ENCODE peak calls at places on chromosome 5, in eight cellular contexts. One of them, this sample, is unnamed.

GRCh38 chr5:16812448-16812847 is 123.6 kb downstream of the MYO10 start:
- DNase-seq in stimulated activated CD4-positive, alpha-beta T cell treated with anti-CD3 and anti-CD28 coated beads, Interleukin-4, amount 100 ng/mL, for 4 hours: no peak
- DNase-seq in sciatic nerve: no peak
- DNase-seq in SJSA1: no peak
- DNase-seq in ACHN: no peak
- DNase-seq in kidney tubule cell: no peak
- DNase-seq in astrocyte of the spinal cord: peak
- DNase-seq in progenitor cell of endocrine pancreas: no peak
- DNase-seq in this sample: no peak

GRCh38 chr5:5242056-5242455 is 101.9 kb downstream of the ADAMTS16 start:
- DNase-seq in ACHN: no peak
- DNase-seq in kidney tubule cell: no peak
- DNase-seq in stimulated activated CD4-positive, alpha-beta T cell treated with anti-CD3 and anti-CD28 coated beads, Interleukin-4, amount 100 ng/mL, for 4 hours: no peak
- DNase-seq in SJSA1: no peak
- DNase-seq in sciatic nerve: no peak
- DNase-seq in progenitor cell of endocrine pancreas: no peak
- DNase-seq in astrocyte of the spinal cord: no peak
- DNase-seq in this sample: no peak

GRCh38 chr5:69517763-69518212 is 25.2 kb downstream of the OCLN start:
- DNase-seq in sciatic nerve: no peak
- DNase-seq in ACHN: no peak
- DNase-seq in SJSA1: peak
- DNase-seq in astrocyte of the spinal cord: peak
- DNase-seq in stimulated activated CD4-positive, alpha-beta T cell treated with anti-CD3 and anti-CD28 coated beads, Interleukin-4, amount 100 ng/mL, for 4 hours: no peak
- DNase-seq in progenitor cell of endocrine pancreas: no peak
- DNase-seq in kidney tubule cell: peak
- DNase-seq in this sample: no peak

GRCh38 chr5:150409638-150410523 is 2.8 kb downstream of the CD74 start:
- DNase-seq in sciatic nerve: peak
- DNase-seq in progenitor cell of endocrine pancreas: peak
- DNase-seq in kidney tubule cell: peak
- DNase-seq in astrocyte of the spinal cord: peak
- DNase-seq in SJSA1: peak
- DNase-seq in stimulated activated CD4-positive, alpha-beta T cell treated with anti-CD3 and anti-CD28 coated beads, Interleukin-4, amount 100 ng/mL, for 4 hours: peak
- DNase-seq in ACHN: peak
- DNase-seq in this sample: peak

GRCh38 chr5:152688561-152689274 is 283.6 kb upstream of the NMUR2 start:
- DNase-seq in astrocyte of the spinal cord: peak
- DNase-seq in SJSA1: peak
- DNase-seq in stimulated activated CD4-positive, alpha-beta T cell treated with anti-CD3 and anti-CD28 coated beads, Interleukin-4, amount 100 ng/mL, for 4 hours: no peak
- DNase-seq in ACHN: peak
- DNase-seq in progenitor cell of endocrine pancreas: no peak
- DNase-seq in sciatic nerve: no peak
- DNase-seq in kidney tubule cell: peak
- DNase-seq in this sample: peak

GRCh38 chr5:136057401-136057951 is 28.7 kb downstream of the TGFBI start:
- DNase-seq in progenitor cell of endocrine pancreas: no peak
- DNase-seq in SJSA1: peak
- DNase-seq in stimulated activated CD4-positive, alpha-beta T cell treated with anti-CD3 and anti-CD28 coated beads, Interleukin-4, amount 100 ng/mL, for 4 hours: no peak
- DNase-seq in kidney tubule cell: peak
- DNase-seq in sciatic nerve: no peak
- DNase-seq in ACHN: no peak
- DNase-seq in astrocyte of the spinal cord: peak
- DNase-seq in this sample: peak

GRCh38 chr5:94184870-94185269 is 433.5 kb downstream of the KIAA0825 start:
- DNase-seq in ACHN: no peak
- DNase-seq in stimulated activated CD4-positive, alpha-beta T cell treated with anti-CD3 and anti-CD28 coated beads, Interleukin-4, amount 100 ng/mL, for 4 hours: no peak
- DNase-seq in astrocyte of the spinal cord: no peak
- DNase-seq in kidney tubule cell: no peak
- DNase-seq in progenitor cell of endocrine pancreas: no peak
- DNase-seq in SJSA1: no peak
- DNase-seq in sciatic nerve: no peak
- DNase-seq in this sample: no peak

GRCh38 chr5:4630031-4630430 is 510.1 kb upstream of the ADAMTS16 start:
- DNase-seq in kidney tubule cell: peak
- DNase-seq in stimulated activated CD4-positive, alpha-beta T cell treated with anti-CD3 and anti-CD28 coated beads, Interleukin-4, amount 100 ng/mL, for 4 hours: no peak
- DNase-seq in SJSA1: no peak
- DNase-seq in astrocyte of the spinal cord: no peak
- DNase-seq in ACHN: no peak
- DNase-seq in sciatic nerve: no peak
- DNase-seq in progenitor cell of endocrine pancreas: no peak
- DNase-seq in this sample: no peak

GRCh38 chr5:150448353-150448752 is 1.2 kb downstream of the RPS14 start:
- DNase-seq in kidney tubule cell: no peak
- DNase-seq in SJSA1: no peak
- DNase-seq in sciatic nerve: no peak
- DNase-seq in astrocyte of the spinal cord: no peak
- DNase-seq in stimulated activated CD4-positive, alpha-beta T cell treated with anti-CD3 and anti-CD28 coated beads, Interleukin-4, amount 100 ng/mL, for 4 hours: no peak
- DNase-seq in ACHN: no peak
- DNase-seq in progenitor cell of endocrine pancreas: no peak
- DNase-seq in this sample: no peak

GRCh38 chr5:11912-12311 is 80.1 kb upstream of the PLEKHG4B start:
- DNase-seq in SJSA1: no peak
- DNase-seq in progenitor cell of endocrine pancreas: no peak
- DNase-seq in stimulated activated CD4-positive, alpha-beta T cell treated with anti-CD3 and anti-CD28 coated beads, Interleukin-4, amount 100 ng/mL, for 4 hours: no peak
- DNase-seq in astrocyte of the spinal cord: peak
- DNase-seq in kidney tubule cell: no peak
- DNase-seq in sciatic nerve: no peak
- DNase-seq in ACHN: peak
- DNase-seq in this sample: no peak

GRCh38 chr5:74035521-74035937 is 409.5 kb downstream of the ARHGEF28 start:
- DNase-seq in stimulated activated CD4-positive, alpha-beta T cell treated with anti-CD3 and anti-CD28 coated beads, Interleukin-4, amount 100 ng/mL, for 4 hours: no peak
- DNase-seq in astrocyte of the spinal cord: peak
- DNase-seq in progenitor cell of endocrine pancreas: no peak
- DNase-seq in SJSA1: peak
- DNase-seq in sciatic nerve: no peak
- DNase-seq in ACHN: peak
- DNase-seq in kidney tubule cell: peak
- DNase-seq in this sample: peak

GRCh38 chr5:58024151-58024550 is 435.7 kb downstream of the PLK2 start:
- DNase-seq in astrocyte of the spinal cord: no peak
- DNase-seq in SJSA1: no peak
- DNase-seq in progenitor cell of endocrine pancreas: no peak
- DNase-seq in sciatic nerve: no peak
- DNase-seq in stimulated activated CD4-positive, alpha-beta T cell treated with anti-CD3 and anti-CD28 coated beads, Interleukin-4, amount 100 ng/mL, for 4 hours: no peak
- DNase-seq in ACHN: no peak
- DNase-seq in kidney tubule cell: no peak
- DNase-seq in this sample: no peak

GRCh38 chr5:191949-192690 is 825 bp downstream of the LRRC14B start:
- DNase-seq in stimulated activated CD4-positive, alpha-beta T cell treated with anti-CD3 and anti-CD28 coated beads, Interleukin-4, amount 100 ng/mL, for 4 hours: no peak
- DNase-seq in sciatic nerve: peak
- DNase-seq in progenitor cell of endocrine pancreas: no peak
- DNase-seq in ACHN: no peak
- DNase-seq in SJSA1: no peak
- DNase-seq in kidney tubule cell: no peak
- DNase-seq in astrocyte of the spinal cord: no peak
- DNase-seq in this sample: no peak

GRCh38 chr5:163889369-163889768 is 383.9 kb downstream of the MAT2B start:
- DNase-seq in stimulated activated CD4-positive, alpha-beta T cell treated with anti-CD3 and anti-CD28 coated beads, Interleukin-4, amount 100 ng/mL, for 4 hours: no peak
- DNase-seq in ACHN: no peak
- DNase-seq in SJSA1: no peak
- DNase-seq in astrocyte of the spinal cord: peak
- DNase-seq in progenitor cell of endocrine pancreas: no peak
- DNase-seq in kidney tubule cell: no peak
- DNase-seq in sciatic nerve: no peak
- DNase-seq in this sample: no peak

GRCh38 chr5:173412566-173412965 is 84.4 kb upstream of the STC2 start:
- DNase-seq in sciatic nerve: no peak
- DNase-seq in ACHN: peak
- DNase-seq in SJSA1: peak
- DNase-seq in progenitor cell of endocrine pancreas: no peak
- DNase-seq in astrocyte of the spinal cord: peak
- DNase-seq in stimulated activated CD4-positive, alpha-beta T cell treated with anti-CD3 and anti-CD28 coated beads, Interleukin-4, amount 100 ng/mL, for 4 hours: no peak
- DNase-seq in kidney tubule cell: peak
- DNase-seq in this sample: peak

GRCh38 chr5:1374030-1374679 is 29.3 kb upstream of the CLPTM1L start:
- DNase-seq in ACHN: no peak
- DNase-seq in sciatic nerve: no peak
- DNase-seq in stimulated activated CD4-positive, alpha-beta T cell treated with anti-CD3 and anti-CD28 coated beads, Interleukin-4, amount 100 ng/mL, for 4 hours: no peak
- DNase-seq in astrocyte of the spinal cord: no peak
- DNase-seq in kidney tubule cell: no peak
- DNase-seq in progenitor cell of endocrine pancreas: no peak
- DNase-seq in SJSA1: no peak
- DNase-seq in this sample: no peak

GRCh38 chr5:159133041-159133741 is 33.5 kb upstream of the EBF1 start:
- DNase-seq in sciatic nerve: no peak
- DNase-seq in ACHN: peak
- DNase-seq in progenitor cell of endocrine pancreas: no peak
- DNase-seq in stimulated activated CD4-positive, alpha-beta T cell treated with anti-CD3 and anti-CD28 coated beads, Interleukin-4, amount 100 ng/mL, for 4 hours: no peak
- DNase-seq in SJSA1: peak
- DNase-seq in astrocyte of the spinal cord: peak
- DNase-seq in kidney tubule cell: peak
- DNase-seq in this sample: peak

GRCh38 chr5:175328176-175328575 is 115.8 kb downstream of the DRD1 start:
- DNase-seq in SJSA1: no peak
- DNase-seq in sciatic nerve: no peak
- DNase-seq in astrocyte of the spinal cord: no peak
- DNase-seq in stimulated activated CD4-positive, alpha-beta T cell treated with anti-CD3 and anti-CD28 coated beads, Interleukin-4, amount 100 ng/mL, for 4 hours: no peak
- DNase-seq in progenitor cell of endocrine pancreas: no peak
- DNase-seq in kidney tubule cell: no peak
- DNase-seq in ACHN: no peak
- DNase-seq in this sample: no peak

GRCh38 chr5:158979749-158980521 is 119.8 kb downstream of the EBF1 start:
- DNase-seq in astrocyte of the spinal cord: peak
- DNase-seq in SJSA1: peak
- DNase-seq in progenitor cell of endocrine pancreas: no peak
- DNase-seq in ACHN: no peak
- DNase-seq in stimulated activated CD4-positive, alpha-beta T cell treated with anti-CD3 and anti-CD28 coated beads, Interleukin-4, amount 100 ng/mL, for 4 hours: no peak
- DNase-seq in kidney tubule cell: peak
- DNase-seq in sciatic nerve: peak
- DNase-seq in this sample: no peak

GRCh38 chr5:135578685-135579341 is at the start of gene CXCL14:
- DNase-seq in sciatic nerve: peak
- DNase-seq in progenitor cell of endocrine pancreas: peak
- DNase-seq in ACHN: peak
- DNase-seq in stimulated activated CD4-positive, alpha-beta T cell treated with anti-CD3 and anti-CD28 coated beads, Interleukin-4, amount 100 ng/mL, for 4 hours: no peak
- DNase-seq in kidney tubule cell: peak
- DNase-seq in astrocyte of the spinal cord: peak
- DNase-seq in SJSA1: peak
- DNase-seq in this sample: no peak

GRCh38 chr5:37888476-37888875 is 48.6 kb upstream of the GDNF start:
- DNase-seq in stimulated activated CD4-positive, alpha-beta T cell treated with anti-CD3 and anti-CD28 coated beads, Interleukin-4, amount 100 ng/mL, for 4 hours: no peak
- DNase-seq in progenitor cell of endocrine pancreas: no peak
- DNase-seq in astrocyte of the spinal cord: peak
- DNase-seq in ACHN: no peak
- DNase-seq in sciatic nerve: no peak
- DNase-seq in SJSA1: no peak
- DNase-seq in kidney tubule cell: peak
- DNase-seq in this sample: peak

GRCh38 chr5:72485366-72486052 is 21.7 kb downstream of the ZNF366 start:
- DNase-seq in astrocyte of the spinal cord: no peak
- DNase-seq in ACHN: no peak
- DNase-seq in progenitor cell of endocrine pancreas: no peak
- DNase-seq in stimulated activated CD4-positive, alpha-beta T cell treated with anti-CD3 and anti-CD28 coated beads, Interleukin-4, amount 100 ng/mL, for 4 hours: no peak
- DNase-seq in sciatic nerve: no peak
- DNase-seq in SJSA1: no peak
- DNase-seq in kidney tubule cell: no peak
- DNase-seq in this sample: no peak

GRCh38 chr5:87069974-87070608 is 197.6 kb upstream of the RASA1 start:
- DNase-seq in ACHN: peak
- DNase-seq in astrocyte of the spinal cord: peak
- DNase-seq in kidney tubule cell: peak
- DNase-seq in SJSA1: peak
- DNase-seq in stimulated activated CD4-positive, alpha-beta T cell treated with anti-CD3 and anti-CD28 coated beads, Interleukin-4, amount 100 ng/mL, for 4 hours: no peak
- DNase-seq in progenitor cell of endocrine pancreas: no peak
- DNase-seq in sciatic nerve: no peak
- DNase-seq in this sample: peak

This sample was measured in RCC 7860.